ENCODE peak calls at places on chromosomes 7 and 10, in nine cellular contexts. V is fibroblast of lung, N is left ventricle myocardium inferior, J is lower lobe of right lung, I is HepG2, K is upper lobe of right lung, F is right lobe of liver, L is esophagus squamous epithelium, Z is HCT116. B is an unnamed sample. For H3K36me3, the result is how much of the 10 kb centered on the place peaks cover.

GRCh38 chr10:49749144-49749543 is 13.0 kb downstream of the OGDHL start:
- DNase-seq in L (no peak), N (no peak), I (no peak), V (no peak), J (no peak), F (no peak), K (no peak), Z (no peak), B (no peak)

GRCh38 chr10:125158528-125159485 is 1.6 kb downstream of the CTBP2 start:
- DNase-seq in V (peak), Z (no peak), K (peak), J (peak), F (peak), L (no peak), N (peak), I (no peak), B (peak)

GRCh38 chr10:102540023-102540422 is 36.3 kb downstream of the SUFU start:
- DNase-seq in I (peak), F (no peak), K (peak), J (no peak), N (no peak), V (no peak), L (no peak), Z (peak), B (peak)

GRCh38 chr7:46660402-46660801 is 739.3 kb upstream of the IGFBP3 start:
- DNase-seq in J (no peak), I (no peak), N (no peak), F (no peak), V (peak), Z (no peak), K (no peak), L (no peak), B (no peak)

GRCh38 chr10:96670786-96671185 is 49.5 kb downstream of the PIK3AP1 start:
- DNase-seq in L (no peak), K (no peak), N (no peak), F (no peak), J (no peak), I (peak), V (peak), Z (no peak), B (no peak)

GRCh38 chr10:600234-600633 is 89.2 kb downstream of the DIP2C start:
- DNase-seq in L (no peak), Z (no peak), K (peak), N (no peak), V (no peak), F (peak), J (no peak), I (no peak), B (no peak)

GRCh38 chr10:15313844-15314243 is 57.2 kb downstream of the FAM171A1 start:
- DNase-seq in Z (no peak), V (no peak), F (no peak), L (no peak), J (no peak), N (no peak), K (no peak), I (no peak), B (peak)

GRCh38 chr7:30778246-30779025 is 7.2 kb downstream of the MINDY4 start:
- DNase-seq in N (no peak), F (no peak), Z (no peak), I (no peak), K (no peak), V (peak), L (no peak), J (no peak), B (no peak)

GRCh38 chr10:124081547-124082140 is 11.8 kb downstream of the CHST15 start:
- DNase-seq in F (no peak), V (no peak), I (no peak), Z (no peak), K (no peak), J (peak), N (no peak), L (no peak), B (no peak)

GRCh38 chr10:29446327-29446726 is 157.5 kb downstream of the LYZL1 start:
- DNase-seq in V (no peak), J (no peak), Z (no peak), L (no peak), N (no peak), I (no peak), F (no peak), K (no peak), B (no peak)

GRCh38 chr10:19730071-19730470 is 86.2 kb upstream of the PLXDC2 start:
- DNase-seq in J (no peak), I (no peak), K (no peak), L (no peak), F (no peak), Z (no peak), N (no peak), V (peak), B (no peak)

GRCh38 chr10:3757638-3758490 is 27.1 kb downstream of the KLF6 start:
- DNase-seq in Z (no peak), J (no peak), K (no peak), F (no peak), I (no peak), L (no peak), V (no peak), N (no peak), B (no peak)

GRCh38 chr7:74083928-74084721 is 521 bp downstream of the LIMK1 start:
- DNase-seq in K (peak), I (no peak), F (peak), N (peak), L (no peak), V (peak), J (peak), Z (no peak), B (peak)

GRCh38 chr7:134502463-134502862 is 24.9 kb upstream of the AKR1B10 start:
- DNase-seq in F (no peak), Z (no peak), V (peak), N (no peak), L (no peak), K (no peak), I (no peak), J (no peak), B (no peak)

GRCh38 chr7:42250411-42250810 is 13.4 kb upstream of the GLI3 start:
- DNase-seq in F (no peak), K (no peak), I (no peak), L (no peak), V (no peak), N (no peak), J (no peak), Z (no peak), B (no peak)

GRCh38 chr7:20307901-20308300 is 22.8 kb upstream of the ITGB8 start:
- DNase-seq in K (no peak), J (no peak), I (no peak), V (peak), L (no peak), Z (no peak), F (no peak), N (no peak), B (peak)

GRCh38 chr10:114184276-114184675 is 5.1 kb downstream of the TDRD1 start:
- DNase-seq in I (no peak), F (no peak), J (no peak), Z (no peak), N (no peak), K (no peak), L (no peak), V (no peak), B (no peak)

GRCh38 chr7:142519077-142519789 is 230.0 kb upstream of the PRSS1 start:
- DNase-seq in J (no peak), V (no peak), I (no peak), K (no peak), F (no peak), L (no peak), Z (no peak), N (no peak), B (no peak)

GRCh38 chr10:34254596-34254995 is 560.5 kb downstream of the PARD3 start:
- DNase-seq in V (peak), I (peak), F (no peak), J (no peak), N (no peak), Z (peak), K (no peak), L (no peak), B (no peak)

GRCh38 chr10:117254338-117254737 is 13.4 kb downstream of the SLC18A2 start:
- DNase-seq in V (no peak), K (no peak), F (no peak), J (no peak), I (no peak), Z (no peak), N (no peak), L (no peak), B (no peak)

GRCh38 chr10:62068464-62068863 is 167.0 kb downstream of the ARID5B start:
- DNase-seq in N (no peak), Z (no peak), K (no peak), I (no peak), J (peak), F (no peak), V (no peak), L (no peak), B (no peak)
- H3K36me3 ChIP-seq in N (half or more), Z (under half), K (under half), I (under half), J (half or more), F (under half), V (under half), L (half or more), B (under half)

DNA sequence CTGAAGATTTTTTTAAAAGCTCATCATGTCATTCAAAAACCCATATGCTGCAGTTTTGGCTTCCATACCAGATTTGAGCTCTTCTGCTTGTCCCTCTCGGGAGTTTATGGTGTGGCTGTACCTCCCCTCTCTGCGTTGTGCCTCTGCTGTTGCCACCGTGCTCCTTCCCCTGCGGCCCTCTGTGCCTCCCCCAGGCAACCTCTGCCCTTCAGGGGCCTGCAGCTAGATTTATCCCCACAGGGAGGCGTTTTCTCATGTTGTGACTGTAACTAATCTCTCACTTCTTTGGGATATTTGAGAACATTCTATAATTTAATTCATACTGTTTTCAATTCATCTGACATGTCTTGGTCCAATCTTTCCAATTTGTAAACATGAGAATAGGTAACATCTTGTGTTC is 52.7 kb downstream of the TASOR2 start:
- DNase-seq in K (no peak), L (no peak), N (no peak), V (no peak), F (no peak), Z (no peak), I (no peak), J (no peak), B (no peak)
- H3K36me3 ChIP-seq in K (under half), L (half or more), N (half or more), V (under half), F (under half), Z (under half), I (under half), J (half or more), B (half or more)

GRCh38 chr10:7755103-7755502 is 32.7 kb downstream of the KIN start:
- DNase-seq in F (no peak), J (no peak), K (no peak), N (no peak), L (no peak), Z (no peak), I (no peak), V (no peak), B (no peak)

GRCh38 chr10:7752251-7752650 is 35.5 kb downstream of the KIN start:
- DNase-seq in F (no peak), K (no peak), N (no peak), V (no peak), I (no peak), L (no peak), Z (no peak), J (no peak), B (no peak)

DNA sequence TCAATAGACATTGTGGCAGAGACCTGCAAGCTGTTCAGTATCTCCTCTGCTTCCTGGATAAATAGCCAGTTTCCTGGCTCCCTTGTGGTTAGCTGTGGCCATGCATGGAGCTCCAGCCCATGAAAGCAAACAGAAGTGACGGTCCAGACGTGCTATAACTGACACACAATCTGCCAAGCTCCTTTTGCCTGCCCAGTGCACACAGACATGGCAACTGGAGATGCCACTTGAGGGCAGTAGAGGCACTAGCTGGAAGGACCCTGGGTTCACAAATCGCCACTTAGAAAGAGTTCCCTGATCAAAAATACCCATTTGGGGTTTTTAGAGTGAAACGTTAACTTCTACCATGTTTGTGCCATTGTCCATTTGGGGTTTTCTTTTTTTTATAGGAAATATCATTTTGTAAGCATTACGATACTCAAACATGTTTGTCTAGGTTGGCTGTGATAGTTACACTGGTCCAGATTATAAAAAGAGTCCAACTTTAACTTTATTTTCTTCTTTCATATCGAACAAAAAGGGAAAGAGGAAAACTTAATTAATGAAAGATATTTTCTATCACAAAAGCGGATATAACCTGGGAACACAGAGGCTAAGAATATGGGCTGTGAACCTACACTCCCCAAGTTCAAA is 31.3 kb downstream of the KIN start:
- DNase-seq in I (peak), L (no peak), F (no peak), Z (peak), N (no peak), J (no peak), V (peak), K (no peak), B (no peak)
- H3K36me3 ChIP-seq in I (under half), L (half or more), F (half or more), Z (under half), N (half or more), J (half or more), V (under half), K (half or more), B (half or more)

GRCh38 chr10:131938681-131939080 is 37.9 kb downstream of the PPP2R2D start:
- DNase-seq in I (no peak), V (no peak), Z (no peak), F (no peak), L (no peak), J (no peak), N (no peak), K (peak), B (no peak)

GRCh38 chr10:131946321-131946751 is 35.4 kb downstream of the BNIP3 start:
- DNase-seq in N (no peak), F (no peak), Z (no peak), J (no peak), K (peak), V (peak), L (no peak), I (no peak), B (no peak)

GRCh38 chr10:131946880-131947279 is 34.8 kb downstream of the BNIP3 start:
- DNase-seq in F (no peak), J (no peak), I (no peak), N (no peak), K (peak), L (no peak), Z (no peak), V (peak), B (no peak)

GRCh38 chr10:131943021-131943814 is 38.5 kb downstream of the BNIP3 start:
- DNase-seq in J (no peak), F (peak), K (peak), I (peak), V (no peak), Z (no peak), N (no peak), L (no peak), B (peak)

GRCh38 chr10:131942455-131942854 is 39.3 kb downstream of the BNIP3 start:
- DNase-seq in J (no peak), K (no peak), I (no peak), F (no peak), N (no peak), Z (no peak), L (no peak), V (no peak), B (no peak)
- H3K36me3 ChIP-seq in J (half or more), K (half or more), I (under half), F (under half), N (half or more), Z (under half), L (half or more), V (under half), B (half or more)

GRCh38 chr7:93142127-93142526 is 6.1 kb downstream of the SAMD9L start:
- DNase-seq in F (no peak), Z (no peak), K (no peak), L (no peak), I (no peak), V (peak), J (no peak), N (no peak), B (no peak)
- H3K36me3 ChIP-seq in F (under half), Z (under half), K (under half), L (half or more), I (under half), V (under half), J (half or more), N (half or more), B (under half)

DNA sequence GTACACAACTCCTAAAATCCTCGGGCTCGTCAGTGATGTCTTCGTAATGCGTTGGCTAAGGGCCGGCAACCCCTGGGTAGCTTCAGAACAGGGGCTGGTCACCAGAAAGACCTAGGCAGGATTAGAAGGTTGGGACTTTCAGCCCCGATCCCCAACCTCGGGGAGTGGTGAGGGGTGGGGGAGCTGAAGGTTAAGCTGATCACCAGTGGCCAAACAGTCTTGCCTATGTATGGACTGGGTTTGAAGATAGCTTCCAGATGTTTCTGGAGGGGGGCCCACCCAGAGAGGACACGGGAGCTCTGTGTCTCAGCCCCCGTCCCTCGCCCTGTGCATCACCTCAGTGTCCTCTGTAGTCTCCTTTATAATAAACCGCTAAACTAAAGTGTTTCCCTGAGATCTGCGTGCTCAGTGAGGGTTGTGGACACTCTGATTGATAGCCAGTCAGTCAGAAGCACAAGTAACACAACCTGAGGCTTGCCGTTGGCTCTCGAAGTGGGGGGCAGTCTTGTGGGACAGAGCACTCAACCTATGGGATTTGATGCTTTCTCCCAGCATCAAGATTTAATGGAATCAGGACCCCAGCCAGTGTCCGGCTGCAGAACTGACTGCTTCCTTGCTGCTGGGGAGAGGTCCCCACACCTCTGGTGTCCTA is 10.0 kb downstream of the PPP2R2D start:
- DNase-seq in K (no peak), V (no peak), J (no peak), Z (no peak), I (no peak), N (no peak), F (no peak), L (no peak), B (peak)
- H3K36me3 ChIP-seq in K (under half), V (under half), J (under half), Z (under half), I (under half), N (under half), F (under half), L (half or more), B (under half)

GRCh38 chr7:66800591-66800990 is 60.1 kb downstream of the RABGEF1 start:
- DNase-seq in I (no peak), N (no peak), K (no peak), V (no peak), L (no peak), F (no peak), J (no peak), Z (no peak), B (no peak)

GRCh38 chr7:66807736-66808135 is 67.2 kb downstream of the RABGEF1 start:
- DNase-seq in F (no peak), L (no peak), V (no peak), N (no peak), J (no peak), K (no peak), I (no peak), Z (no peak), B (no peak)

GRCh38 chr7:66804001-66804400 is 63.5 kb downstream of the RABGEF1 start:
- DNase-seq in I (no peak), Z (no peak), J (no peak), L (no peak), N (no peak), V (peak), K (no peak), F (no peak), B (no peak)
- H3K36me3 ChIP-seq in I (under half), Z (under half), J (half or more), L (half or more), N (half or more), V (under half), K (half or more), F (half or more), B (half or more)

GRCh38 chr7:65225422-65226006 is 148.1 kb upstream of the ZNF92 start:
- DNase-seq in F (no peak), V (no peak), Z (no peak), L (no peak), K (no peak), I (no peak), J (no peak), N (no peak), B (no peak)
- H3K36me3 ChIP-seq in F (under half), V (under half), Z (under half), L (under half), K (under half), I (under half), J (under half), N (under half), B (under half)

GRCh38 chr7:6394114-6394513 is 53.6 kb downstream of the DAGLB start:
- DNase-seq in J (no peak), K (no peak), N (no peak), L (no peak), I (no peak), V (no peak), F (no peak), Z (no peak), B (no peak)
- H3K36me3 ChIP-seq in J (half or more), K (half or more), N (under half), L (half or more), I (under half), V (under half), F (under half), Z (under half), B (half or more)

GRCh38 chr7:31991846-31992245 is 78.4 kb downstream of the PDE1C start:
- DNase-seq in L (no peak), J (no peak), I (no peak), K (no peak), N (no peak), F (no peak), V (peak), Z (no peak), B (no peak)
- H3K36me3 ChIP-seq in L (under half), J (under half), I (under half), K (under half), N (under half), F (under half), V (under half), Z (under half), B (under half)

B was measured in K562.